ENCODE peak calls at places on chromosomes 1 and 21, in five cellular contexts. B, G, E, D and A are unnamed samples.

GRCh38 chr1:99465176-99465900 is 180.6 kb upstream of the PALMD start:
- DNase-seq in B (no peak), D (no peak), G (no peak), E (no peak), A (no peak)

GRCh38 chr1:17060129-17060868 is 6.5 kb upstream of the SDHB start:
- DNase-seq in G (no peak), D (no peak), B (no peak), E (no peak), A (no peak)

GRCh38 chr21:46295177-46295711 is 9.1 kb downstream of the YBEY start:
- DNase-seq in E (no peak), D (no peak), G (peak; percentile 42), B (no peak), A (no peak)

GRCh38 chr1:100734716-100735115 is 15.2 kb downstream of the VCAM1 start:
- DNase-seq in G (no peak), B (no peak), D (no peak), E (no peak), A (no peak)

GRCh38 chr1:17661546-17662157 is 93.5 kb upstream of the ACTL8 start:
- DNase-seq in E (no peak), B (peak; percentile 66), G (peak; percentile 52), D (no peak), A (no peak)

GRCh38 chr1:235908742-235909520 is 42.2 kb upstream of the LYST start:
- DNase-seq in D (peak; percentile 93), B (no peak), E (no peak), G (no peak), A (no peak)

GRCh38 chr1:62230724-62231123 is 36.1 kb downstream of the L1TD1 start:
- DNase-seq in D (peak; percentile 97), E (no peak), B (no peak), G (no peak), A (no peak)

GRCh38 chr1:164651378-164651951 is 92.5 kb downstream of the PBX1 start:
- DNase-seq in G (no peak), B (peak; percentile 56), D (no peak), E (no peak), A (no peak)

GRCh38 chr1:171742577-171742922 is 685 bp upstream of the VAMP4 start:
- DNase-seq in E (no peak), D (no peak), B (peak; percentile 43), G (peak; percentile 20), A (no peak)

GRCh38 chr1:228059536-228060457 is 22.7 kb upstream of the ARF1 start:
- DNase-seq in D (peak; percentile 76), G (no peak), B (peak; percentile 100), E (no peak), A (peak; percentile 60)

GRCh38 chr1:44881011-44881632 is 38.1 kb upstream of the PTCH2 start:
- DNase-seq in E (no peak), D (peak; percentile 57), G (no peak), B (no peak), A (no peak)

GRCh38 chr1:155981266-155982088 is 3.1 kb upstream of the ARHGEF2 start:
- DNase-seq in E (no peak), G (no peak), B (no peak), D (no peak), A (no peak)

GRCh38 chr1:222310830-222311229 is 237.1 kb downstream of the HHIPL2 start:
- DNase-seq in E (no peak), G (peak; percentile 34), D (no peak), B (peak; percentile 6), A (no peak)

GRCh38 chr1:49436865-49437264 is 586.9 kb downstream of the AGBL4 start:
- DNase-seq in D (no peak), G (no peak), B (no peak), E (no peak), A (no peak)

GRCh38 chr1:1782399-1783221 is 4.3 kb upstream of the NADK start:
- DNase-seq in D (no peak), B (peak; percentile 84), G (peak; percentile 70), E (no peak), A (no peak)

GRCh38 chr1:6587261-6588005 is 7.6 kb downstream of the ZBTB48 start:
- DNase-seq in G (peak; percentile 84), B (peak; percentile 64), D (no peak), E (no peak), A (no peak)

GRCh38 chr1:179021873-179022272 is 3.8 kb upstream of the FAM20B start:
- DNase-seq in D (no peak), B (no peak), E (no peak), G (no peak), A (no peak)

GRCh38 chr1:7265771-7266371 is 480.6 kb downstream of the CAMTA1 start:
- DNase-seq in D (peak; percentile 88), E (no peak), B (peak; percentile 96), G (no peak), A (no peak)

GRCh38 chr1:209554761-209555611 is 28.5 kb upstream of the CAMK1G start:
- DNase-seq in G (no peak), E (no peak), D (no peak), B (no peak), A (no peak)

GRCh38 chr1:230145505-230145899 is 78.5 kb downstream of the GALNT2 start:
- DNase-seq in G (no peak), B (no peak), E (no peak), D (no peak), A (no peak)

GRCh38 chr1:145974721-145975120 is 10.2 kb downstream of the POLR3GL start:
- DNase-seq in B (no peak), E (no peak), D (no peak), G (no peak), A (no peak)

GRCh38 chr1:53735261-53735660 is 3.7 kb downstream of the GLIS1 start:
- DNase-seq in E (no peak), D (no peak), B (no peak), G (no peak), A (no peak)

GRCh38 chr1:67648582-67649326 is 36.2 kb upstream of the GADD45A start:
- DNase-seq in D (no peak), B (no peak), G (no peak), E (no peak), A (no peak)

GRCh38 chr1:41526956-41527561 is 42.6 kb upstream of the EDN2 start:
- DNase-seq in E (no peak), B (no peak), G (peak; percentile 1), D (no peak), A (no peak)

GRCh38 chr1:234851450-234852438 is 241.8 kb upstream of the IRF2BP2 start:
- DNase-seq in D (no peak), B (no peak), E (no peak), G (no peak), A (no peak)

GRCh38 chr21:45074048-45074817 is at the start of gene ADARB1:
- DNase-seq in G (peak; percentile 68), B (peak; percentile 68), D (no peak), E (no peak), A (peak; percentile 58)

GRCh38 chr1:239560921-239561320 is 174.6 kb downstream of the CHRM3 start:
- DNase-seq in E (no peak), B (no peak), D (no peak), G (no peak), A (no peak)

GRCh38 chr21:18760247-18760646 is 356.7 kb upstream of the TMPRSS15 start:
- DNase-seq in B (no peak), E (no peak), G (no peak), D (no peak), A (no peak)
- H3K9me3 ChIP-seq in B (no peaks in the 10 kb centered on the region), E (no peaks in the 10 kb centered on the region), G (no peaks in the 10 kb centered on the region), D (no peaks in the 10 kb centered on the region), A (no peaks in the 10 kb centered on the region)

GRCh38 chr1:58989845-58990244 is 206.0 kb upstream of the JUN start:
- DNase-seq in D (no peak), B (no peak), E (no peak), G (no peak), A (no peak)

GRCh38 chr1:58988752-58989151 is 204.9 kb upstream of the JUN start:
- DNase-seq in B (no peak), G (no peak), E (no peak), D (no peak), A (no peak)

GRCh38 chr1:58992643-58993042 is 208.8 kb upstream of the JUN start:
- DNase-seq in B (no peak), E (no peak), G (no peak), D (no peak), A (no peak)

GRCh38 chr1:58993403-58993802 is 209.6 kb upstream of the JUN start:
- DNase-seq in G (no peak), B (no peak), E (no peak), D (no peak), A (no peak)

DNA sequence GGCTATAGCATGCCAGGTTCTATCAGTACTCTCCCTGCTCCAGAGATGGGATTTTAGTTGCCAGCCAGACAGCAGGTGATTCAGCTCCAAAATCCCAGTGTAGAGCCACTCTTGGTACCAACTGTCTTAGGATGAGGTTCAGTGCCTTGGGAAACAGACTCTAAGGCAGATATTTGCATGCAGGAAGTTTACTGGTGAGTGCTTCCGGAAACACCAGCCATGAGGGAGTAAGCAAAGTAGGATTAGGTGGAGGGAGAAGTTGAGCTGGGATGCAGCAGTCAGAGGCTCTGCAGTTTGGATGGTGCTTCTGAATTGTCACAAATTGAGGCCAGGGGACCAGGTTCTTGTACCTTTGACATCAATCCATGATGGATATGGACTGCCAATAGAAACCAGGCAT is 207.5 kb upstream of the JUN start:
- DNase-seq in E (no peak), G (no peak), B (no peak), D (no peak), A (no peak)
- H3K9me3 ChIP-seq in E (no peaks in the 10 kb centered on the region), G (no peaks in the 10 kb centered on the region), B (no peaks in the 10 kb centered on the region), D (no peaks in the 10 kb centered on the region), A (no peaks in the 10 kb centered on the region)

GRCh38 chr1:115219937-115220336 is 118.1 kb downstream of the NGF start:
- DNase-seq in G (peak; percentile 51), B (peak; percentile 15), E (no peak), D (no peak), A (no peak)

GRCh38 chr1:115220340-115221030 is 117.6 kb downstream of the NGF start:
- DNase-seq in G (no peak), B (no peak), D (no peak), E (no peak), A (no peak)

GRCh38 chr1:115217150-115218033 is 120.7 kb downstream of the NGF start:
- DNase-seq in G (peak; percentile 42), D (no peak), E (no peak), B (no peak), A (no peak)

GRCh38 chr1:115218034-115218405 is 120.0 kb downstream of the NGF start:
- DNase-seq in E (no peak), B (no peak), G (no peak), D (no peak), A (no peak)

DNA sequence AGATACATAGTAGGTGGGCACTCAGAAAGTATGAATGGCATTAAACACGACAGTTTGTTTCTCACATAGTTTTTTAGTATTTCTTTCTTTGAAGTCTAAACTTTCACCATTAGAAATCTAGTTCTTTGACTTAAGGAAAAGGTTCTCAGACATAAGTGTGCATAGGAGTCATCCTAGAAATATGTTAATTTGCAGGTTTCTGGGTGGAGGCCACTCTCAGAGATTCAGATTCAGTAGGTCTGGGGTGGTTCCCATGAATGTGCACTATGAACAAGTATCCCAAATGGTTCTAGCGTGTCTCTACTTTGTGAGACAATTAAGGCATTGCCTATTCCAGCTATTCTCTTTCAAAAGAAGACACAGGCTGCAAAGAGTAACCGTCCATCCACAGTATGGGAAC is 119.4 kb downstream of the NGF start:
- DNase-seq in G (no peak), B (no peak), D (no peak), E (no peak), A (no peak)
- H3K9me3 ChIP-seq in G (no peaks in the 10 kb centered on the region), B (no peaks in the 10 kb centered on the region), D (no peaks in the 10 kb centered on the region), E (no peaks in the 10 kb centered on the region), A (no peaks in the 10 kb centered on the region)

GRCh38 chr1:152525080-152525641 is 10.9 kb downstream of the CRCT1 start:
- DNase-seq in B (no peak), E (no peak), G (no peak), D (no peak), A (no peak)
- H3K9me3 ChIP-seq in B (no peaks in the 10 kb centered on the region), E (no peaks in the 10 kb centered on the region), G (peaks cover 39% of the 10 kb centered on the region), D (no peaks in the 10 kb centered on the region), A (no peaks in the 10 kb centered on the region)